ENCODE peak calls at places on chromosome 1, in five cellular contexts. V is fibroblast of lung, O is esophagus muscularis mucosa, C is pancreas, B is fibroblast of mammary gland. Y is an unnamed sample.

GRCh38 chr1:94672001-94672400 is 130.4 kb upstream of the F3 start:
- DNase-seq in V (peak), O (no peak), C (no peak), B (no peak), Y (no peak)

GRCh38 chr1:154864189-154864985 is 5.7 kb downstream of the KCNN3 start:
- DNase-seq in V (no peak), O (no peak), C (no peak), B (no peak), Y (no peak)

GRCh38 chr1:181391297-181391905 is 91.9 kb upstream of the CACNA1E start:
- DNase-seq in B (no peak), V (no peak), C (no peak), O (no peak), Y (no peak)

GRCh38 chr1:15343729-15344128 is 66.0 kb upstream of the EFHD2 start:
- DNase-seq in B (no peak), V (peak), C (peak), O (no peak), Y (no peak)

GRCh38 chr1:227907439-227908015 is 40.2 kb downstream of the WNT9A start:
- DNase-seq in V (no peak), C (no peak), B (no peak), O (no peak), Y (no peak)

GRCh38 chr1:8412183-8412831 is 94.4 kb downstream of the SLC45A1 start:
- DNase-seq in O (no peak), C (no peak), B (peak), V (peak), Y (peak)

GRCh38 chr1:197435224-197435623 is 167.2 kb downstream of the CRB1 start:
- DNase-seq in C (no peak), B (no peak), V (no peak), O (no peak), Y (no peak)

GRCh38 chr1:43348343-43348808 is 10.4 kb upstream of the CDC20 start:
- DNase-seq in B (no peak), O (no peak), C (no peak), V (no peak), Y (no peak)

GRCh38 chr1:178688244-178688643 is 36.8 kb upstream of the RALGPS2 start:
- DNase-seq in O (no peak), C (no peak), V (no peak), B (peak), Y (no peak)

GRCh38 chr1:145782166-145783099 is 41.5 kb downstream of the RNF115 start:
- DNase-seq in C (no peak), O (no peak), V (peak), B (peak), Y (peak)

GRCh38 chr1:119917304-119918055 is 21.2 kb upstream of the ADAM30 start:
- DNase-seq in C (no peak), B (no peak), V (no peak), O (no peak), Y (no peak)

GRCh38 chr1:147758379-147759100 is 1.9 kb downstream of the GJA5 start:
- DNase-seq in B (no peak), V (no peak), O (no peak), C (no peak), Y (no peak)
- H3K4me3 ChIP-seq in B (no peak), V (no peak), O (no peak), C (no peak), Y (no peak)

GRCh38 chr1:204152310-204153044 is 633 bp upstream of the ETNK2 start:
- DNase-seq in B (no peak), C (peak), V (no peak), O (no peak), Y (no peak)
- H3K4me3 ChIP-seq in B (peak), C (peak), V (peak), O (peak), Y (peak)

GRCh38 chr1:109776911-109777310 is 13.2 kb upstream of the EPS8L3 start:
- DNase-seq in O (no peak), V (peak), B (peak), C (peak), Y (no peak)
- H3K4me3 ChIP-seq in O (no peak), V (no peak), B (no peak), C (no peak), Y (no peak)

GRCh38 chr1:199701731-199702130 is 325.8 kb upstream of the NR5A2 start:
- DNase-seq in V (no peak), C (no peak), B (no peak), O (no peak), Y (no peak)

GRCh38 chr1:199693724-199694123 is 333.8 kb upstream of the NR5A2 start:
- DNase-seq in V (no peak), B (no peak), O (no peak), C (no peak), Y (no peak)

GRCh38 chr1:199696225-199696624 is 331.3 kb upstream of the NR5A2 start:
- DNase-seq in C (no peak), B (no peak), O (no peak), V (no peak), Y (no peak)

GRCh38 chr1:199700551-199700950 is 327.0 kb upstream of the NR5A2 start:
- DNase-seq in O (no peak), C (no peak), V (no peak), B (no peak), Y (no peak)

GRCh38 chr1:199698222-199698621 is 329.3 kb upstream of the NR5A2 start:
- DNase-seq in O (no peak), C (no peak), V (no peak), B (no peak), Y (no peak)
- H3K4me3 ChIP-seq in O (no peak), C (no peak), V (no peak), B (no peak), Y (no peak)

DNA sequence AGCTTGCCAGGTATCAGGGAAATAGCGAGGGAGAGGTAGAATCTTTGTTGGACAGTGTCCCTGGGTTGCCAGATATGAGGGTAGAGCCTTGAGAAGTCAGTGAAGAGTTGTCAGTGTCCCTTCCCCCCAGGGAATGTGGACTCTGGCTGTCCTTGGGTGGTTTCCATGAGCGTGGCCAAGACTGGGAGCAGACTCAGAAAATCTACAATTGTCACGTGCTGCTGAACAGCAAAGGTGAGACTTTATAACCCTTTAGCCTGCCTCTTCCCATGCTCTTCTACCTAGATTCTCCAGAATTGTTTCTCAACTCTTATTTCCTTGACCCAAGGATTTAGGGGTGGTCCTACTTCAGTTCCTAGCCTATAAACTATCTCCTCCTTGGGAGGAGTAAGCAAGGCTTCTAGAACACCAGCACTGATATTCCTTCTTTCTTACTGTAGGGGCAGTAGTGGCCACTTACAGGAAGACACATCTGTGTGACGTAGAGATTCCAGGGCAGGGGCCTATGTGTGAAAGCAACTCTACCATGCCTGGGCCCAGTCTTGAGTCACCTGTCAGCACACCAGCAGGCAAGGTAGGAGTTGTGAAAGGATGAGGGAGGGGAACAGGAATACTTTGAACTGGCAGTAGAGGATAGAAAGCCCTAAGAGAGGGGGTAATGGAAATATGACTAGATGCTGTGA is 1.6 kb downstream of the NIT1 start:
- DNase-seq in V (peak), C (peak), B (peak), O (no peak), Y (no peak)
- H3K4me3 ChIP-seq in V (peak), C (no peak), B (no peak), O (peak), Y (peak)

GRCh38 chr1:19610282-19610978 is 33.7 kb upstream of the NBL1 start:
- DNase-seq in O (no peak), B (peak), C (no peak), V (peak), Y (no peak)
- H3K4me3 ChIP-seq in O (no peak), B (no peak), C (no peak), V (no peak), Y (no peak)

DNA sequence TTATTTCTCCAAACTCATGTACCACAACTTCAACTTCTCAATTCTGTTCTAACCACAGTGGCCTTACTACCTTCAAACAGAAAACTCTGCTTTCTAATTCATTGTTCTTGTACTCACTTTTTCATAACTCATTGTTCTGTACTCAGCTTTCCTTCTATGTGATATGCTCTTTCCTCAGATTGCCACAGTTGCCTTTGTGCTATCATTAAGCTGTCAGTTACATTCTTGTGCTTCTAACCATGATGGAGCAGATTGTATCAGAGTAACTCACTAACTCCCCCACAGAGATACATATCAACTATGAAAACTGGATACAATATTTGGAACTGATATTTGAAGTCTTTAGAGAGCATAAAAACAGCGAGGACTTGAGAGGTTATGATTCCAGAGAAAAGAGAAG is 1213.7 kb downstream of the KCNT2 start:
- DNase-seq in C (no peak), O (no peak), B (no peak), V (no peak), Y (no peak)
- H3K4me3 ChIP-seq in C (no peak), O (no peak), B (no peak), V (no peak), Y (no peak)

Y was measured in HFF-Myc.